ENCODE peak calls at places on chromosomes 13 and 19, in ten cellular contexts. F, D, V, E, Y, G, T, B, R and P are unnamed samples.

GRCh38 chr13:106633321-106633720 is 65.4 kb upstream of the ARGLU1 start:
- DNase-seq in B (no peak), R (no peak), F (no peak), T (no peak), Y (no peak), D (no peak), V (no peak), G (no peak), E (no peak), P (no peak)

GRCh38 chr19:12872941-12873890 is 8.0 kb downstream of the DNASE2 start:
- DNase-seq in D (no peak), V (peak; percentile 40), R (peak; percentile 21), G (peak; percentile 66), E (peak; percentile 81), B (peak; percentile 56), T (no peak), F (no peak), Y (peak; percentile 65), P (peak; percentile 59)

GRCh38 chr19:11495481-11495880 is 10.2 kb downstream of the ZNF653 start:
- DNase-seq in R (no peak), E (no peak), B (no peak), T (no peak), D (no peak), V (no peak), Y (no peak), G (no peak), F (no peak), P (no peak)

GRCh38 chr19:50779504-50780457 is 9.5 kb downstream of the GPR32 start:
- DNase-seq in Y (no peak), E (no peak), D (no peak), V (no peak), B (no peak), R (no peak), G (no peak), F (no peak), T (no peak), P (no peak)

GRCh38 chr13:100464006-100464405 is 124.6 kb downstream of the GGACT start:
- DNase-seq in F (no peak), R (no peak), V (no peak), D (no peak), T (no peak), Y (no peak), G (no peak), E (no peak), B (no peak), P (no peak)

GRCh38 chr19:41703602-41704293 is 4.7 kb upstream of the CEACAM5 start:
- DNase-seq in Y (no peak), G (no peak), R (no peak), F (no peak), D (no peak), T (no peak), V (no peak), B (no peak), E (peak; percentile 19), P (no peak)

GRCh38 chr19:40604647-40605200 is 3.6 kb downstream of the LTBP4 start:
- DNase-seq in F (no peak), D (no peak), Y (no peak), E (no peak), V (no peak), T (no peak), B (no peak), G (no peak), R (no peak), P (no peak)

GRCh38 chr19:42191855-42192254 is 25.6 kb downstream of the DEDD2 start:
- DNase-seq in V (no peak), E (no peak), B (peak; percentile 59), Y (no peak), F (peak; percentile 92), D (no peak), R (peak; percentile 51), T (peak; percentile 71), G (no peak), P (no peak)

GRCh38 chr19:38734426-38735256 is 9.6 kb downstream of the CAPN12 start:
- DNase-seq in F (peak; percentile 24), R (no peak), B (peak; percentile 63), D (no peak), T (no peak), G (peak; percentile 38), V (peak; percentile 18), E (peak; percentile 58), Y (peak; percentile 45), P (peak; percentile 17)